ENCODE peak calls at places on chromosome 16, in eight cellular contexts. D is testis, Q is lower lobe of right lung, V is BE2C, S is Peyer's patch, N is left lung, G is A549, I is right lobe of liver. M is an unnamed sample.

GRCh38 chr16:11161439-11161838 is 94.6 kb downstream of the SOCS1 start:
- DNase-seq in D (no peak), Q (no peak), V (no peak), S (peak; percentile 16), N (no peak), G (no peak), I (no peak), M (no peak)

GRCh38 chr16:8070501-8070900 is 519.8 kb downstream of the TMEM114 start:
- DNase-seq in D (no peak), Q (no peak), V (no peak), S (no peak), N (no peak), G (no peak), I (no peak), M (no peak)

GRCh38 chr16:67470314-67470713 is 10.6 kb downstream of the ATP6V0D1 start:
- DNase-seq in D (peak; percentile 93), Q (peak; percentile 87), V (no peak), S (no peak), N (peak; percentile 87), G (no peak), I (peak; percentile 98), M (no peak)

GRCh38 chr16:28873543-28874201 is 4.6 kb upstream of the ATP2A1 start:
- DNase-seq in D (no peak), Q (no peak), V (peak; percentile 48), S (no peak), N (no peak), G (no peak), I (no peak), M (peak; percentile 53)

GRCh38 chr16:9092963-9093477 is 1.6 kb downstream of the HAPSTR1 start:
- DNase-seq in D (peak; percentile 28), Q (peak; percentile 54), V (peak; percentile 37), S (peak; percentile 63), N (peak; percentile 39), G (peak; percentile 18), I (peak; percentile 58), M (peak; percentile 32)

GRCh38 chr16:11253009-11253994 is 2.7 kb downstream of the SOCS1 start:
- DNase-seq in D (no peak), Q (no peak), V (no peak), S (no peak), N (no peak), G (no peak), I (no peak), M (no peak)

GRCh38 chr16:84836234-84836647 is 16.5 kb downstream of the CRISPLD2 start:
- DNase-seq in D (peak; percentile 82), Q (peak; percentile 50), V (no peak), S (no peak), N (peak; percentile 62), G (peak; percentile 39), I (no peak), M (no peak)

GRCh38 chr16:1042776-1043349 is 29.7 kb upstream of the SSTR5 start:
- DNase-seq in D (peak; percentile 53), Q (no peak), V (peak; percentile 76), S (no peak), N (no peak), G (no peak), I (no peak), M (no peak)

GRCh38 chr16:3810818-3811217 is 69.7 kb downstream of the CREBBP start:
- DNase-seq in D (no peak), Q (no peak), V (no peak), S (no peak), N (no peak), G (no peak), I (no peak), M (no peak)

GRCh38 chr16:73058221-73058615 is 10.3 kb upstream of the ZFHX3 start:
- DNase-seq in D (no peak), Q (peak; percentile 73), V (peak; percentile 54), S (peak; percentile 72), N (peak; percentile 44), G (no peak), I (peak; percentile 65), M (peak; percentile 55)

GRCh38 chr16:72255785-72256184 is 83.8 kb upstream of the PMFBP1 start:
- DNase-seq in D (no peak), Q (no peak), V (no peak), S (no peak), N (no peak), G (no peak), I (no peak), M (no peak)

GRCh38 chr16:88453621-88454314 is 688 bp downstream of the ZFPM1 start:
- DNase-seq in D (no peak), Q (no peak), V (no peak), S (peak; percentile 63), N (no peak), G (no peak), I (no peak), M (peak; percentile 32)

DNA sequence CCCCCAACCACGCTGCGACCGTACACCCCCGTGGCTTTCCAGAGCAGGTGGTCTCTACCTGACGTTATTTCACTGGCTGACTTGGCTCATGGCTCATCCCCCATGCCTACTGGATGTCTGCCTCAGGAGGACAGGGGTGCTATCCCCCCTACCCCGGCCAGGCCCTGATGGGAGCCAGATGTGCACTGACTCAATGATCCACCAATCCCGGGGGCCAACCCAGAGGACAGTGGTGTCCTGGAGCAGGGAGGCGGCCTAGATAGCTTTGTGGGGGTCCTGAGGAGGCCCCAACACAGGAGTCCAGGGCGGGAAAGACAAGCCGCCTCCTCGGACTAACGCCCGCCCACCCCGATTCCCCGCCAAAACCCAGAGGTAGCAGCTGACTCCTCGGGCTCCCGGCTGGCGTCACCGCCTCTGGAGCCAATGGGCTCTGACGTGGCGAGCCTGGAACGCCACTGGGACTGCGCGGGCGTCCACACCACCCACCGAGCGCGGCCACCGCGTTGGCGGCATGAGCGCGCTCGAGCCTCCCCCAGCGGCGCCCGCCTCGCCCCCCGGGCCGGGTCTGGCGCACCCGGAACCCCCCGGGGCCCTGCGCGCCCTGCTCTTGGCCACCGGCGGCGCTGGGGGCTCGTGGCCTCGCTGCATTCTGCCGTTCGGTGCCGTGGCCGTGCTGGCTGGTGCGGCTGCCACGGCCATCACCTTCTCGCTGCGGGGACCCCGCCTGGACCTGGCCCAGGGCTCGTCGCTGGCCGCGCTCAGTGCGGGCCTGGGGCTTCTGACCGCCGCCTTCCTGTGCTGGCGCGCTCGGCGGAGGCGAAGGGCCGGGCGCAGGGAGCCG is 3.6 kb upstream of the NTN3 start:
- DNase-seq in D (peak; percentile 83), Q (peak; percentile 77), V (peak; percentile 85), S (no peak), N (peak; percentile 76), G (peak; percentile 60), I (no peak), M (no peak)
- TF ChIP-seq CTCF in D (peak; percentile 17), Q (no peak), V (no peak), S (no peak), N (no peak), G (no peak), I (no peak), M (no peak)

GRCh38 chr16:76157629-76158028 is 119.6 kb upstream of the CNTNAP4 start:
- DNase-seq in D (no peak), Q (no peak), V (no peak), S (no peak), N (no peak), G (no peak), I (no peak), M (no peak)
- TF ChIP-seq CTCF in D (no peak), Q (no peak), V (no peak), S (no peak), N (no peak), G (no peak), I (no peak), M (no peak)

GRCh38 chr16:46947900-46948547 is 25.4 kb downstream of the DNAJA2 start:
- DNase-seq in D (no peak), Q (no peak), V (peak; percentile 40), S (no peak), N (no peak), G (peak; percentile 55), I (no peak), M (no peak)
- TF ChIP-seq CTCF in D (peak; percentile 39), Q (peak; percentile 38), V (peak; percentile 68), S (peak; percentile 39), N (peak; percentile 18), G (peak; percentile 79), I (peak; percentile 58), M (no peak)

DNA sequence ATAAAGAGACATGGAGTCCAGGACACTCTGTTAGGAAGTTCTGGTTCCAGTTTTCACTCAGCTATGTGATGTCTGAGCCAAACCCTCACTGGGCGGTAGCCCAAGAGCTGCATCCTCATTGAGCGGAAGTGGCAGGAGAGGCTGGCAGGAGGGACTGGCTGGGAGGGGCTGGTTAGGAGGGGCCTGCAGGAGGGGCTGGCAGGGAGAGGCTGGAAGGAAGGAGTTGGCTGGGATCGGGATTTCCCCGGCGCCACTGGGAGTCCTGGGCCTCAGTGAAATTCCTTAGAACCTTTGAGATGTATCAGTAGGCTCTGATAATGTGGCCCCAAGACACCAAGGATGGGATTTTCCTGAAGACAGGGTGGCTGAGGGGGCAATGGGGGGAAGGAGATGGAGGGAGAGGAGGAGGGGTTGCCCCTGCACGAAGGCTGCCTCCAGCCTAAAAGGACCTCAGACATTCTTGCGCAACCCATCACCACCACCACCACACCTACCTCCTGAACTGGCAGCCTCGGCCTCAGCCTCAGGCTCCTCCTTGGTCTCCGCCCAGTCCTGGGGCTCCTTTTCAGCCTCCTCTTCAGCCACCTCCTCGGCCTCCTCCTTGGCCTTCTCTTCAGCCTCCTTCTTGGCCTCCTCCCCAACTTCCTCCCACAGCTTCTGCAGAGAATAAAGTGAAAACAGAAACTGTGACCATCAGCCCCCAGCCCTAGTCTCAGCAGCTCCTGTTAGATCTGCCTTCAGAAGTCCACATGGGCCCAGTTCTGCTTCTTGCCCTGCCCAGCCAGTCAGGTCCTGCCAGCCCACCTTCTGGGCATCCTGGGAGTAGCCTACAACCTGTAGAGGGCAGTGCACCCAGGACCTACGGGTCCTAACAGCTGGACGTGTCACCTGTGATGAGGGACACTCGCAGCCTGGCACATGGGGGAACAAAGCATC is 31.7 kb downstream of the CNGB1 start:
- DNase-seq in D (peak; percentile 52), Q (peak; percentile 83), V (no peak), S (no peak), N (peak; percentile 84), G (peak; percentile 36), I (no peak), M (no peak)
- TF ChIP-seq CTCF in D (no peak), Q (peak; percentile 15), V (peak; percentile 36), S (no peak), N (no peak), G (peak; percentile 18), I (peak; percentile 12), M (no peak)

GRCh38 chr16:69486724-69487123 is 62.3 kb downstream of the CYB5B start:
- DNase-seq in D (no peak), Q (no peak), V (no peak), S (no peak), N (no peak), G (no peak), I (no peak), M (no peak)
- TF ChIP-seq CTCF in D (no peak), Q (no peak), V (no peak), S (no peak), N (no peak), G (no peak), I (no peak), M (no peak)

GRCh38 chr16:27428035-27428785 is 26.2 kb downstream of the IL21R start:
- DNase-seq in D (peak; percentile 9), Q (no peak), V (no peak), S (no peak), N (no peak), G (no peak), I (no peak), M (peak; percentile 18)
- TF ChIP-seq CTCF in D (no peak), Q (no peak), V (no peak), S (no peak), N (no peak), G (no peak), I (no peak), M (no peak)

GRCh38 chr16:54929090-54930033 is 1.3 kb upstream of the IRX5 start:
- DNase-seq in D (peak; percentile 100), Q (peak; percentile 100), V (peak; percentile 100), S (peak; percentile 98), N (peak; percentile 99), G (peak; percentile 98), I (peak; percentile 99), M (peak; percentile 89)
- TF ChIP-seq CTCF in D (no peak), Q (no peak), V (peak; percentile 27), S (no peak), N (no peak), G (peak; percentile 24), I (no peak), M (no peak)

M was measured in activated B cell treated with CpG ODN at 0.5 μM for 24 hours.